ENCODE peak calls at places on chromosomes 2 and 18, in six cellular contexts. Y is Peyer's patch, R is stomach, C is pancreas, K is GM23248, E is endodermal cell. Z is an unnamed sample. For H3K27me3 and H3K36me3, the result is how much of the 10 kb centered on the place peaks cover.

GRCh38 chr2:36780231-36780808 is 83.8 kb downstream of the VIT start:
- DNase-seq in Y (no peak), R (no peak), C (no peak), K (peak), E (no peak), Z (no peak)

GRCh38 chr18:55448390-55448789 is 139.6 kb downstream of the TCF4 start:
- DNase-seq in Y (no peak), R (no peak), C (no peak), K (no peak), E (no peak), Z (no peak)

GRCh38 chr2:66515743-66516142 is 80.8 kb downstream of the MEIS1 start:
- DNase-seq in Y (no peak), R (no peak), C (no peak), K (peak), E (no peak), Z (no peak)

GRCh38 chr2:207408086-207408794 is 121.5 kb upstream of the CREB1 start:
- DNase-seq in Y (no peak), R (peak), C (peak), K (peak), E (peak), Z (peak)

GRCh38 chr2:46967990-46968647 is 52.5 kb upstream of the MCFD2 start:
- DNase-seq in Y (peak), R (peak), C (peak), K (peak), E (no peak), Z (peak)

GRCh38 chr2:78676921-78677696 is 348.4 kb upstream of the REG3G start:
- DNase-seq in Y (no peak), R (no peak), C (no peak), K (no peak), E (peak), Z (no peak)

GRCh38 chr18:41043876-41044275 is 911.2 kb upstream of the PIK3C3 start:
- DNase-seq in Y (no peak), R (no peak), C (no peak), K (no peak), E (no peak), Z (no peak)

GRCh38 chr18:45456076-45457066 is 158.9 kb upstream of the SLC14A2 start:
- DNase-seq in Y (no peak), R (no peak), C (no peak), K (peak), E (no peak), Z (no peak)

GRCh38 chr2:234733093-234733489 is 218.7 kb upstream of the SH3BP4 start:
- DNase-seq in Y (no peak), R (no peak), C (no peak), K (no peak), E (no peak), Z (no peak)

GRCh38 chr2:240934701-240935100 is 28.6 kb downstream of the CROCC2 start:
- DNase-seq in Y (peak), R (peak), C (no peak), K (no peak), E (peak), Z (no peak)

GRCh38 chr2:179596018-179596417 is 265.4 kb downstream of the ZNF385B start:
- DNase-seq in Y (no peak), R (no peak), C (no peak), K (peak), E (no peak), Z (no peak)

GRCh38 chr2:113278073-113278811 is 479 bp downstream of the PAX8 start:
- DNase-seq in Y (no peak), R (no peak), C (no peak), K (no peak), E (peak), Z (no peak)
- H3K27me3 ChIP-seq in Y (under half), R (half or more), C (under half), K (under half), E (half or more), Z (under half)

DNA sequence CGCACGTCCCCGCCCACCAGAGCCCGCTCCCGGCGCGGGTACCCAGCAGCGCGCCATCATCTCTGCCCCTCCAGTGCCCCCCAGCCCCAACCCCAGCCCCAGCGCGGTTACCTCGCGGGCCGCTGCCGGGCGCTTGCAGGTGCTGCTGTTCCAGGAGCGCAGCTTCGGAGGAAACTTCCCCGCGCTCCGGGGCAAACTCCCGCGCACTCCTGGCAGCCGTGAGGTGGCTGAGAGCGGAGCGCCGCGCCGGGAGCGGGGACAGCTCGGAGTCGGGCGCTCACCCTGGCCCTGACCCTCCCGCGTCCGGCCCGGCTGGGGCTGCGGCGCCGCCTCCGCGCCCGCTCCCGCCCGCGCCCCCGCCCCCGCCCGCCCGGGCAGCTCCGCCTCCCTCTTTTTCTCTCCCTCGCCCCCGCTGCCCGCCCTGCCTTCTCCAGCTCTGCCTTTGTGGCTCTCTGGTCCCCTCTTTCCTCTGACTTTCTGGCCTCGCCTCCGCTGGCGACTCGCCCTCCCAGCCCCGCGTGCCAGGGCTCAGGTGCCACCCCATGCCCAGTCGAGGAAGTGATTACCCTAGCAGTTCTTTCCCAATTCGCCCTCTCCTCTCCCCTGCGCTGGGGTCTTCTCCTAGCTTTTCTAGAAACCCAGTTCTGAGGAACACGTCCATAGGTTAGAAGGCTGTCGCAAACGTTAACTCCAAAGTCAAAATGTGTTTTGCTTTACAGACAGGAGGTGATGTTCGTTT is at the start of gene CHST9:
- DNase-seq in Y (no peak), R (peak), C (peak), K (no peak), E (peak), Z (peak)
- H3K4me3 ChIP-seq in Y (peak), R (peak), C (peak), K (no peak), E (peak), Z (no peak)

DNA sequence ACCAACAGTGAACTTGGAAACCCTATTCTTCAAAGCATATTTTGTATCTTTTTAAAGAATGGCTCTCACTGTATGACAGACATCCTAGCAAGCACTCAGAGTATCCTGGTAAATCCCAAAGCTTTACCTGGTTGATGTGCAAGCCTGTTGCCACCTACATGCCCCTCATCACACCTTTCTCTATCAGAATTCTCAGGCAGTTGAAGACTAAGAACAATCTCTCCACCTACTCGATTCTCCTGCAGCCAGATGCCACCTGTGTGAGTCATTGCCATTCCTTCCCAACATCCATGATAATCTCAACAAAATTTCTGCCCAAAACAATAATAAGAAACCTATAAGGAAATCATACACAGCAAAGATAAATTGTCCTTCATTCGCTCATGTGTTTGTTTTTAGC is 659.8 kb downstream of the BCL11A start:
- DNase-seq in Y (no peak), R (no peak), C (no peak), K (no peak), E (no peak), Z (no peak)
- H3K36me3 ChIP-seq in Y (under half), R (under half), C (under half), K (under half), E (under half), Z (under half)

GRCh38 chr2:204225633-204226032 is 289.1 kb downstream of the ICOS start:
- DNase-seq in Y (no peak), R (no peak), C (no peak), K (no peak), E (no peak), Z (no peak)
- H3K27me3 ChIP-seq in Y (under half), R (under half), C (under half), K (under half), E (under half), Z (under half)

GRCh38 chr18:50558948-50559749 is 738 bp upstream of the MAPK4 start:
- DNase-seq in Y (no peak), R (no peak), C (no peak), K (no peak), E (no peak), Z (no peak)
- H3K4me3 ChIP-seq in Y (peak), R (peak), C (peak), K (no peak), E (no peak), Z (no peak)

GRCh38 chr18:28350821-28351220 is 173.9 kb upstream of the CDH2 start:
- DNase-seq in Y (no peak), R (no peak), C (no peak), K (no peak), E (no peak), Z (no peak)
- H3K36me3 ChIP-seq in Y (under half), R (under half), C (under half), K (under half), E (under half), Z (under half)

GRCh38 chr2:119517433-119517832 is 6.8 kb downstream of the SCTR start:
- DNase-seq in Y (peak), R (peak), C (peak), K (peak), E (peak), Z (peak)

GRCh38 chr2:119518401-119518800 is 5.9 kb downstream of the SCTR start:
- DNase-seq in Y (no peak), R (no peak), C (no peak), K (no peak), E (no peak), Z (no peak)

GRCh38 chr2:119516121-119516520 is 8.2 kb downstream of the SCTR start:
- DNase-seq in Y (no peak), R (no peak), C (no peak), K (no peak), E (no peak), Z (no peak)

GRCh38 chr2:119511989-119512388 is 12.3 kb downstream of the SCTR start:
- DNase-seq in Y (no peak), R (no peak), C (no peak), K (no peak), E (no peak), Z (no peak)

DNA sequence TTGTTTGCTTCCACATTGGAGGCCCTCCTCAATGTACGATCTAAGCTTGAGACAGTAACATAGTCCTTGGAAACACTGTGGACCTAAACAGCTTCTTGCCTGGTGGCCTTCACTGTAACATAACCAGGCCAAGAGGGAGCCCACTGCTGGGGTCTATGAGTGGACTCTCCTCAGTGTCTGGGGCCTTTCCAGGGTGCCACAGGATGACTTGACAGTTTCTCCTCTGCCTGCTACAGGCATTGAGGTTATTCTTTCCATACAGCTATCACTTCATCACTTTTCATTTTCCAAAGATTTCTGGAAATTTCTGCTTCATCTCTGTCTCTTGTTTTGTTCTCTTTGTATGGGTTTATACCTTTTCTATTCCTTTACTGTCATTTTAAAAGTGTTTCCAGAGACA is 11.3 kb downstream of the SCTR start:
- DNase-seq in Y (no peak), R (no peak), C (no peak), K (no peak), E (no peak), Z (no peak)
- H3K27me3 ChIP-seq in Y (under half), R (under half), C (under half), K (under half), E (under half), Z (under half)

Z was measured in MG63.